ENCODE peak calls at places on chromosomes 12 and 14, in ten cellular contexts. One of them, this sample, is unnamed.

GRCh38 chr12:104423273-104423672 is 33.5 kb upstream of the CHST11 start:
- DNase-seq in endothelial cell: no peak
- DNase-seq in foreskin fibroblast: no peak
- DNase-seq in suprapubic skin: no peak
- DNase-seq in WTC11: no peak
- DNase-seq in fibroblast of the aortic adventitia: no peak
- DNase-seq in fibroblast of mammary gland: no peak
- DNase-seq in IMR-90: no peak
- DNase-seq in CD8-positive, alpha-beta T cell: no peak
- DNase-seq in OCI-LY7: no peak
- DNase-seq in this sample: no peak

GRCh38 chr12:25420116-25420515 is 133.0 kb downstream of the LMNTD1 start:
- DNase-seq in endothelial cell: no peak
- DNase-seq in foreskin fibroblast: no peak
- DNase-seq in suprapubic skin: no peak
- DNase-seq in WTC11: no peak
- DNase-seq in fibroblast of the aortic adventitia: no peak
- DNase-seq in fibroblast of mammary gland: no peak
- DNase-seq in IMR-90: no peak
- DNase-seq in CD8-positive, alpha-beta T cell: no peak
- DNase-seq in OCI-LY7: no peak
- DNase-seq in this sample: no peak

GRCh38 chr14:88551936-88552565 is 2.8 kb downstream of the PTPN21 start:
- DNase-seq in endothelial cell: peak; percentile 18
- DNase-seq in foreskin fibroblast: peak; percentile 55
- DNase-seq in suprapubic skin: no peak
- DNase-seq in WTC11: peak; percentile 38
- DNase-seq in fibroblast of the aortic adventitia: peak; percentile 34
- DNase-seq in fibroblast of mammary gland: peak; percentile 27
- DNase-seq in IMR-90: peak; percentile 19
- DNase-seq in CD8-positive, alpha-beta T cell: no peak
- DNase-seq in OCI-LY7: no peak
- DNase-seq in this sample: no peak

GRCh38 chr12:104632724-104633181 is 176.0 kb downstream of the CHST11 start:
- DNase-seq in endothelial cell: no peak
- DNase-seq in foreskin fibroblast: no peak
- DNase-seq in suprapubic skin: no peak
- DNase-seq in WTC11: no peak
- DNase-seq in fibroblast of the aortic adventitia: peak; percentile 58
- DNase-seq in fibroblast of mammary gland: peak; percentile 82
- DNase-seq in IMR-90: peak; percentile 67
- DNase-seq in CD8-positive, alpha-beta T cell: no peak
- DNase-seq in OCI-LY7: no peak
- DNase-seq in this sample: no peak

GRCh38 chr14:49549881-49550280 is 36.3 kb downstream of the RPS29 start:
- DNase-seq in endothelial cell: no peak
- DNase-seq in foreskin fibroblast: peak; percentile 72
- DNase-seq in suprapubic skin: no peak
- DNase-seq in WTC11: peak; percentile 54
- DNase-seq in fibroblast of the aortic adventitia: peak; percentile 24
- DNase-seq in fibroblast of mammary gland: peak; percentile 63
- DNase-seq in IMR-90: peak; percentile 44
- DNase-seq in CD8-positive, alpha-beta T cell: no peak
- DNase-seq in OCI-LY7: no peak
- DNase-seq in this sample: no peak

GRCh38 chr14:35369701-35370191 is 34.8 kb downstream of the NFKBIA start:
- DNase-seq in endothelial cell: no peak
- DNase-seq in foreskin fibroblast: no peak
- DNase-seq in suprapubic skin: no peak
- DNase-seq in WTC11: no peak
- DNase-seq in fibroblast of the aortic adventitia: no peak
- DNase-seq in fibroblast of mammary gland: peak; percentile 49
- DNase-seq in IMR-90: no peak
- DNase-seq in CD8-positive, alpha-beta T cell: no peak
- DNase-seq in OCI-LY7: no peak
- DNase-seq in this sample: no peak

GRCh38 chr14:53979747-53980642 is 23.4 kb upstream of the BMP4 start:
- DNase-seq in endothelial cell: no peak
- DNase-seq in foreskin fibroblast: peak; percentile 94
- DNase-seq in suprapubic skin: no peak
- DNase-seq in WTC11: peak; percentile 47
- DNase-seq in fibroblast of the aortic adventitia: peak; percentile 75
- DNase-seq in fibroblast of mammary gland: peak; percentile 82
- DNase-seq in IMR-90: peak; percentile 60
- DNase-seq in CD8-positive, alpha-beta T cell: no peak
- DNase-seq in OCI-LY7: no peak
- DNase-seq in this sample: no peak

GRCh38 chr14:79417961-79418360 is 793.3 kb downstream of the DIO2 start:
- DNase-seq in endothelial cell: no peak
- DNase-seq in foreskin fibroblast: no peak
- DNase-seq in suprapubic skin: no peak
- DNase-seq in WTC11: no peak
- DNase-seq in fibroblast of the aortic adventitia: peak; percentile 7
- DNase-seq in fibroblast of mammary gland: peak; percentile 35
- DNase-seq in IMR-90: peak; percentile 57
- DNase-seq in CD8-positive, alpha-beta T cell: no peak
- DNase-seq in OCI-LY7: no peak
- DNase-seq in this sample: no peak

GRCh38 chr12:27709932-27710591 is 570 bp upstream of the MRPS35 start:
- DNase-seq in endothelial cell: no peak
- DNase-seq in foreskin fibroblast: peak; percentile 65
- DNase-seq in suprapubic skin: no peak
- DNase-seq in WTC11: no peak
- DNase-seq in fibroblast of the aortic adventitia: peak; percentile 66
- DNase-seq in fibroblast of mammary gland: peak; percentile 68
- DNase-seq in IMR-90: peak; percentile 61
- DNase-seq in CD8-positive, alpha-beta T cell: no peak
- DNase-seq in OCI-LY7: no peak
- DNase-seq in this sample: no peak

GRCh38 chr14:22871962-22872832 is 657 bp downstream of the LRP10 start:
- DNase-seq in endothelial cell: peak; percentile 83
- DNase-seq in foreskin fibroblast: peak; percentile 90
- DNase-seq in suprapubic skin: peak; percentile 92
- DNase-seq in WTC11: peak; percentile 94
- DNase-seq in fibroblast of the aortic adventitia: peak; percentile 85
- DNase-seq in fibroblast of mammary gland: peak; percentile 78
- DNase-seq in IMR-90: peak; percentile 81
- DNase-seq in CD8-positive, alpha-beta T cell: peak; percentile 47
- DNase-seq in OCI-LY7: peak; percentile 80
- DNase-seq in this sample: peak; percentile 83

GRCh38 chr14:20609215-20610001 is 18.2 kb upstream of the RNASE12 start:
- DNase-seq in endothelial cell: peak; percentile 76
- DNase-seq in foreskin fibroblast: peak; percentile 89
- DNase-seq in suprapubic skin: no peak
- DNase-seq in WTC11: peak; percentile 59
- DNase-seq in fibroblast of the aortic adventitia: peak; percentile 96
- DNase-seq in fibroblast of mammary gland: peak; percentile 89
- DNase-seq in IMR-90: peak; percentile 86
- DNase-seq in CD8-positive, alpha-beta T cell: peak; percentile 24
- DNase-seq in OCI-LY7: peak; percentile 91
- DNase-seq in this sample: peak; percentile 78

GRCh38 chr14:58270628-58271027 is 26.0 kb downstream of the PSMA3 start:
- DNase-seq in endothelial cell: no peak
- DNase-seq in foreskin fibroblast: peak; percentile 45
- DNase-seq in suprapubic skin: no peak
- DNase-seq in WTC11: no peak
- DNase-seq in fibroblast of the aortic adventitia: no peak
- DNase-seq in fibroblast of mammary gland: peak; percentile 31
- DNase-seq in IMR-90: peak; percentile 67
- DNase-seq in CD8-positive, alpha-beta T cell: no peak
- DNase-seq in OCI-LY7: no peak
- DNase-seq in this sample: no peak

GRCh38 chr12:125097427-125097826 is 32.2 kb downstream of the AACS start:
- DNase-seq in endothelial cell: no peak
- DNase-seq in foreskin fibroblast: no peak
- DNase-seq in suprapubic skin: no peak
- DNase-seq in WTC11: no peak
- DNase-seq in fibroblast of the aortic adventitia: no peak
- DNase-seq in fibroblast of mammary gland: no peak
- DNase-seq in IMR-90: no peak
- DNase-seq in CD8-positive, alpha-beta T cell: no peak
- DNase-seq in OCI-LY7: no peak
- DNase-seq in this sample: no peak

GRCh38 chr12:32644455-32644854 is 34.6 kb upstream of the DNM1L start:
- DNase-seq in endothelial cell: no peak
- DNase-seq in foreskin fibroblast: no peak
- DNase-seq in suprapubic skin: no peak
- DNase-seq in WTC11: no peak
- DNase-seq in fibroblast of the aortic adventitia: peak; percentile 64
- DNase-seq in fibroblast of mammary gland: no peak
- DNase-seq in IMR-90: no peak
- DNase-seq in CD8-positive, alpha-beta T cell: no peak
- DNase-seq in OCI-LY7: no peak
- DNase-seq in this sample: no peak

GRCh38 chr12:42145197-42145549 is 499 bp upstream of the GXYLT1 start:
- DNase-seq in endothelial cell: no peak
- DNase-seq in foreskin fibroblast: no peak
- DNase-seq in suprapubic skin: no peak
- DNase-seq in WTC11: no peak
- DNase-seq in fibroblast of the aortic adventitia: no peak
- DNase-seq in fibroblast of mammary gland: no peak
- DNase-seq in IMR-90: peak; percentile 11
- DNase-seq in CD8-positive, alpha-beta T cell: no peak
- DNase-seq in OCI-LY7: peak; percentile 16
- DNase-seq in this sample: no peak

GRCh38 chr12:26152507-26153102 is 27.8 kb upstream of the BHLHE41 start:
- DNase-seq in endothelial cell: no peak
- DNase-seq in foreskin fibroblast: no peak
- DNase-seq in suprapubic skin: no peak
- DNase-seq in WTC11: no peak
- DNase-seq in fibroblast of the aortic adventitia: no peak
- DNase-seq in fibroblast of mammary gland: no peak
- DNase-seq in IMR-90: no peak
- DNase-seq in CD8-positive, alpha-beta T cell: no peak
- DNase-seq in OCI-LY7: no peak
- DNase-seq in this sample: no peak

GRCh38 chr14:43692706-43693105 is 814.4 kb downstream of the FSCB start:
- DNase-seq in endothelial cell: no peak
- DNase-seq in foreskin fibroblast: no peak
- DNase-seq in suprapubic skin: no peak
- DNase-seq in WTC11: no peak
- DNase-seq in fibroblast of the aortic adventitia: peak; percentile 22
- DNase-seq in fibroblast of mammary gland: no peak
- DNase-seq in IMR-90: no peak
- DNase-seq in CD8-positive, alpha-beta T cell: no peak
- DNase-seq in OCI-LY7: no peak
- DNase-seq in this sample: no peak

GRCh38 chr14:93173943-93174395 is 10.7 kb downstream of the MOAP1 start:
- DNase-seq in endothelial cell: no peak
- DNase-seq in foreskin fibroblast: peak; percentile 35
- DNase-seq in suprapubic skin: no peak
- DNase-seq in WTC11: no peak
- DNase-seq in fibroblast of the aortic adventitia: peak; percentile 10
- DNase-seq in fibroblast of mammary gland: peak; percentile 14
- DNase-seq in IMR-90: peak; percentile 22
- DNase-seq in CD8-positive, alpha-beta T cell: no peak
- DNase-seq in OCI-LY7: no peak
- DNase-seq in this sample: no peak

GRCh38 chr14:58574623-58575022 is 63.1 kb upstream of the DACT1 start:
- DNase-seq in endothelial cell: no peak
- DNase-seq in foreskin fibroblast: no peak
- DNase-seq in suprapubic skin: no peak
- DNase-seq in WTC11: no peak
- DNase-seq in fibroblast of the aortic adventitia: no peak
- DNase-seq in fibroblast of mammary gland: no peak
- DNase-seq in IMR-90: no peak
- DNase-seq in CD8-positive, alpha-beta T cell: no peak
- DNase-seq in OCI-LY7: no peak
- DNase-seq in this sample: no peak

DNA sequence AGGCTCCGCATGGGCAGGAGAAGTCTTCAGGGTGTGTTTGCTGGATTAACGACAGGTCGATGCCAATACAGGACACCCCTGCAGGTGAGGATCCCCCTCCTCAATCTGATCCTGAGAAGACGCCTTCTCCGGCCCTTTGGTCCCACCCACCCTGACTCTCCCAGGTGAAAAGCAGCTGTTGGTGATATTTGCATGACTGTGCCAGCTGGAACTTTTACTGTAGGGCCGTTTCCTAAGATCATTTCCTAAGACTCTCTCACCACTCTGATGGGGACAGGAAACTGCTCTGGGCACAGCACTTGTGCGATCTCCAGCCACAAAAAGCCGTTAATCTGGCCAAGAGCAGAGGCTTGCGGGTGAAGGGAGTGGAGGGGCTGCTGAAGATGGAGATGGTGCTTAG is 16.8 kb upstream of the EIF5 start:
- DNase-seq in endothelial cell: no peak
- DNase-seq in foreskin fibroblast: no peak
- DNase-seq in suprapubic skin: no peak
- DNase-seq in WTC11: no peak
- DNase-seq in fibroblast of the aortic adventitia: no peak
- DNase-seq in fibroblast of mammary gland: no peak
- DNase-seq in IMR-90: no peak
- DNase-seq in CD8-positive, alpha-beta T cell: no peak
- DNase-seq in OCI-LY7: peak; percentile 63
- DNase-seq in this sample: no peak
- TF ChIP-seq CTCF in endothelial cell: no peak
- TF ChIP-seq CTCF in foreskin fibroblast: no peak
- TF ChIP-seq CTCF in suprapubic skin: no peak
- TF ChIP-seq CTCF in WTC11: no peak
- TF ChIP-seq CTCF in fibroblast of the aortic adventitia: no peak
- TF ChIP-seq CTCF in fibroblast of mammary gland: no peak
- TF ChIP-seq CTCF in IMR-90: no peak
- TF ChIP-seq CTCF in CD8-positive, alpha-beta T cell: no peak
- TF ChIP-seq CTCF in OCI-LY7: no peak
- TF ChIP-seq CTCF in this sample: no peak

GRCh38 chr12:133130038-133130807 is at the start of the genes ZNF10 and ZNF891:
- DNase-seq in endothelial cell: peak; percentile 95
- DNase-seq in foreskin fibroblast: peak; percentile 99
- DNase-seq in suprapubic skin: peak; percentile 97
- DNase-seq in WTC11: peak; percentile 96
- DNase-seq in fibroblast of the aortic adventitia: peak; percentile 94
- DNase-seq in fibroblast of mammary gland: peak; percentile 94
- DNase-seq in IMR-90: peak; percentile 96
- DNase-seq in CD8-positive, alpha-beta T cell: peak; percentile 96
- DNase-seq in OCI-LY7: peak; percentile 94
- DNase-seq in this sample: peak; percentile 91
- TF ChIP-seq CTCF in endothelial cell: no peak
- TF ChIP-seq CTCF in foreskin fibroblast: no peak
- TF ChIP-seq CTCF in suprapubic skin: no peak
- TF ChIP-seq CTCF in WTC11: no peak
- TF ChIP-seq CTCF in fibroblast of the aortic adventitia: no peak
- TF ChIP-seq CTCF in fibroblast of mammary gland: no peak
- TF ChIP-seq CTCF in IMR-90: no peak
- TF ChIP-seq CTCF in CD8-positive, alpha-beta T cell: no peak
- TF ChIP-seq CTCF in OCI-LY7: no peak
- TF ChIP-seq CTCF in this sample: no peak

GRCh38 chr12:130881046-130881445 is 9.2 kb downstream of the RAN start:
- DNase-seq in endothelial cell: no peak
- DNase-seq in foreskin fibroblast: no peak
- DNase-seq in suprapubic skin: no peak
- DNase-seq in WTC11: no peak
- DNase-seq in fibroblast of the aortic adventitia: no peak
- DNase-seq in fibroblast of mammary gland: no peak
- DNase-seq in IMR-90: no peak
- DNase-seq in CD8-positive, alpha-beta T cell: no peak
- DNase-seq in OCI-LY7: no peak
- DNase-seq in this sample: no peak
- TF ChIP-seq CTCF in endothelial cell: no peak
- TF ChIP-seq CTCF in foreskin fibroblast: no peak
- TF ChIP-seq CTCF in suprapubic skin: no peak
- TF ChIP-seq CTCF in WTC11: no peak
- TF ChIP-seq CTCF in fibroblast of the aortic adventitia: no peak
- TF ChIP-seq CTCF in fibroblast of mammary gland: no peak
- TF ChIP-seq CTCF in IMR-90: no peak
- TF ChIP-seq CTCF in CD8-positive, alpha-beta T cell: no peak
- TF ChIP-seq CTCF in OCI-LY7: no peak
- TF ChIP-seq CTCF in this sample: no peak

GRCh38 chr14:91714805-91715204 is 17.1 kb downstream of the CATSPERB start:
- DNase-seq in endothelial cell: no peak
- DNase-seq in foreskin fibroblast: no peak
- DNase-seq in suprapubic skin: no peak
- DNase-seq in WTC11: peak; percentile 30
- DNase-seq in fibroblast of the aortic adventitia: no peak
- DNase-seq in fibroblast of mammary gland: no peak
- DNase-seq in IMR-90: no peak
- DNase-seq in CD8-positive, alpha-beta T cell: no peak
- DNase-seq in OCI-LY7: no peak
- DNase-seq in this sample: no peak
- TF ChIP-seq CTCF in endothelial cell: no peak
- TF ChIP-seq CTCF in foreskin fibroblast: no peak
- TF ChIP-seq CTCF in suprapubic skin: no peak
- TF ChIP-seq CTCF in WTC11: no peak
- TF ChIP-seq CTCF in fibroblast of the aortic adventitia: peak; percentile 5
- TF ChIP-seq CTCF in fibroblast of mammary gland: no peak
- TF ChIP-seq CTCF in IMR-90: no peak
- TF ChIP-seq CTCF in CD8-positive, alpha-beta T cell: peak; percentile 19
- TF ChIP-seq CTCF in OCI-LY7: peak; percentile 10
- TF ChIP-seq CTCF in this sample: no peak